ENCODE peak calls at places on chromosomes 4 and X, in four cellular contexts. One of them, this sample, is unnamed. For H3K4me1, the result is how much of the 10 kb centered on the place peaks cover.

GRCh38 chr4:65046496-65047101 is 623.7 kb downstream of the EPHA5 start:
- DNase-seq in effector memory CD4-positive, alpha-beta T cell: no peak
- DNase-seq in body of pancreas: no peak
- DNase-seq in prostate gland: no peak
- DNase-seq in this sample: no peak

GRCh38 chr4:17630228-17630627 is 15.8 kb downstream of the MED28 start:
- DNase-seq in effector memory CD4-positive, alpha-beta T cell: no peak
- DNase-seq in body of pancreas: no peak
- DNase-seq in prostate gland: no peak
- DNase-seq in this sample: no peak

GRCh38 chr4:36243355-36244256 is 708 bp downstream of the ARAP2 start:
- DNase-seq in effector memory CD4-positive, alpha-beta T cell: peak
- DNase-seq in body of pancreas: peak
- DNase-seq in prostate gland: peak
- DNase-seq in this sample: no peak

GRCh38 chr4:112517911-112518310 is 1.9 kb upstream of the NEUROG2 start:
- DNase-seq in effector memory CD4-positive, alpha-beta T cell: no peak
- DNase-seq in body of pancreas: no peak
- DNase-seq in prostate gland: no peak
- DNase-seq in this sample: no peak

GRCh38 chrX:21153503-21153902 is 220.7 kb upstream of the CNKSR2 start:
- DNase-seq in effector memory CD4-positive, alpha-beta T cell: no peak
- DNase-seq in body of pancreas: peak
- DNase-seq in prostate gland: no peak
- DNase-seq in this sample: no peak

GRCh38 chr4:36310793-36311192 is 29.4 kb downstream of the DTHD1 start:
- DNase-seq in effector memory CD4-positive, alpha-beta T cell: no peak
- DNase-seq in body of pancreas: peak
- DNase-seq in prostate gland: no peak
- DNase-seq in this sample: no peak

GRCh38 chrX:154372612-154373022 is 1.8 kb downstream of the FLNA start:
- DNase-seq in effector memory CD4-positive, alpha-beta T cell: no peak
- DNase-seq in body of pancreas: peak
- DNase-seq in prostate gland: no peak
- DNase-seq in this sample: peak

GRCh38 chr4:149371021-149371420 is 444.6 kb downstream of the IQCM start:
- DNase-seq in effector memory CD4-positive, alpha-beta T cell: no peak
- DNase-seq in body of pancreas: no peak
- DNase-seq in prostate gland: no peak
- DNase-seq in this sample: no peak

GRCh38 chr4:37981844-37982720 is 21.9 kb downstream of the PTTG2 start:
- DNase-seq in effector memory CD4-positive, alpha-beta T cell: no peak
- DNase-seq in body of pancreas: no peak
- DNase-seq in prostate gland: no peak
- DNase-seq in this sample: no peak

GRCh38 chr4:83922419-83922818 is 386.5 kb downstream of the GPAT3 start:
- DNase-seq in effector memory CD4-positive, alpha-beta T cell: no peak
- DNase-seq in body of pancreas: no peak
- DNase-seq in prostate gland: no peak
- DNase-seq in this sample: no peak

GRCh38 chr4:16007471-16008095 is 44.6 kb upstream of the FGFBP2 start:
- DNase-seq in effector memory CD4-positive, alpha-beta T cell: no peak
- DNase-seq in body of pancreas: no peak
- DNase-seq in prostate gland: no peak
- DNase-seq in this sample: no peak

GRCh38 chrX:68443155-68443868 is 10.0 kb upstream of the OPHN1 start:
- DNase-seq in effector memory CD4-positive, alpha-beta T cell: no peak
- DNase-seq in body of pancreas: no peak
- DNase-seq in prostate gland: no peak
- DNase-seq in this sample: peak

GRCh38 chr4:3284734-3285557 is 7.9 kb upstream of the RGS12 start:
- DNase-seq in effector memory CD4-positive, alpha-beta T cell: no peak
- DNase-seq in body of pancreas: no peak
- DNase-seq in prostate gland: no peak
- DNase-seq in this sample: no peak

GRCh38 chrX:128622296-128622695 is 570.1 kb upstream of the ACTRT1 start:
- DNase-seq in effector memory CD4-positive, alpha-beta T cell: no peak
- DNase-seq in body of pancreas: no peak
- DNase-seq in prostate gland: no peak
- DNase-seq in this sample: no peak

GRCh38 chr4:107818301-107818910 is 6.3 kb upstream of the SGMS2 start:
- DNase-seq in effector memory CD4-positive, alpha-beta T cell: no peak
- DNase-seq in body of pancreas: no peak
- DNase-seq in prostate gland: no peak
- DNase-seq in this sample: no peak

GRCh38 chr4:133596459-133596858 is 447.4 kb downstream of the PCDH10 start:
- DNase-seq in effector memory CD4-positive, alpha-beta T cell: no peak
- DNase-seq in body of pancreas: no peak
- DNase-seq in prostate gland: no peak
- DNase-seq in this sample: no peak

GRCh38 chr4:123562994-123563745 is 166.6 kb downstream of the SPRY1 start:
- DNase-seq in effector memory CD4-positive, alpha-beta T cell: no peak
- DNase-seq in body of pancreas: no peak
- DNase-seq in prostate gland: no peak
- DNase-seq in this sample: no peak

GRCh38 chr4:51943221-51943620 is 76.9 kb downstream of the LRRC66 start:
- DNase-seq in effector memory CD4-positive, alpha-beta T cell: no peak
- DNase-seq in body of pancreas: no peak
- DNase-seq in prostate gland: no peak
- DNase-seq in this sample: no peak

GRCh38 chr4:7397206-7398103 is 37.3 kb downstream of the PSAPL1 start:
- DNase-seq in effector memory CD4-positive, alpha-beta T cell: no peak
- DNase-seq in body of pancreas: no peak
- DNase-seq in prostate gland: no peak
- DNase-seq in this sample: no peak

GRCh38 chrX:115268421-115268820 is 21.1 kb upstream of the LUZP4 start:
- DNase-seq in effector memory CD4-positive, alpha-beta T cell: no peak
- DNase-seq in body of pancreas: no peak
- DNase-seq in prostate gland: no peak
- DNase-seq in this sample: no peak

GRCh38 chrX:3066555-3066954 is 25.3 kb downstream of the ARSF start:
- DNase-seq in effector memory CD4-positive, alpha-beta T cell: no peak
- DNase-seq in body of pancreas: peak
- DNase-seq in prostate gland: peak
- DNase-seq in this sample: no peak

GRCh38 chrX:72003811-72004750 is 93.4 kb downstream of the NHSL2 start:
- DNase-seq in effector memory CD4-positive, alpha-beta T cell: no peak
- DNase-seq in body of pancreas: peak
- DNase-seq in prostate gland: no peak
- DNase-seq in this sample: no peak

GRCh38 chr4:101977096-101977495 is 186.6 kb downstream of the BANK1 start:
- DNase-seq in effector memory CD4-positive, alpha-beta T cell: no peak
- DNase-seq in body of pancreas: no peak
- DNase-seq in prostate gland: peak
- DNase-seq in this sample: no peak

GRCh38 chr4:100268807-100269206 is 78.5 kb upstream of the DDIT4L start:
- DNase-seq in effector memory CD4-positive, alpha-beta T cell: no peak
- DNase-seq in body of pancreas: no peak
- DNase-seq in prostate gland: no peak
- DNase-seq in this sample: no peak

GRCh38 chrX:41802958-41803357 is 79.0 kb downstream of the GPR82 start:
- DNase-seq in effector memory CD4-positive, alpha-beta T cell: no peak
- DNase-seq in body of pancreas: no peak
- DNase-seq in prostate gland: no peak
- DNase-seq in this sample: no peak

GRCh38 chr4:677431-678293 is 3.3 kb downstream of the MYL5 start:
- DNase-seq in effector memory CD4-positive, alpha-beta T cell: no peak
- DNase-seq in body of pancreas: peak
- DNase-seq in prostate gland: peak
- DNase-seq in this sample: no peak

GRCh38 chr4:7158081-7158750 is 34.1 kb upstream of the SORCS2 start:
- DNase-seq in effector memory CD4-positive, alpha-beta T cell: no peak
- DNase-seq in body of pancreas: no peak
- DNase-seq in prostate gland: no peak
- DNase-seq in this sample: no peak

GRCh38 chr4:7854697-7855370 is 84.8 kb downstream of the AFAP1 start:
- DNase-seq in effector memory CD4-positive, alpha-beta T cell: peak
- DNase-seq in body of pancreas: no peak
- DNase-seq in prostate gland: no peak
- DNase-seq in this sample: peak

DNA sequence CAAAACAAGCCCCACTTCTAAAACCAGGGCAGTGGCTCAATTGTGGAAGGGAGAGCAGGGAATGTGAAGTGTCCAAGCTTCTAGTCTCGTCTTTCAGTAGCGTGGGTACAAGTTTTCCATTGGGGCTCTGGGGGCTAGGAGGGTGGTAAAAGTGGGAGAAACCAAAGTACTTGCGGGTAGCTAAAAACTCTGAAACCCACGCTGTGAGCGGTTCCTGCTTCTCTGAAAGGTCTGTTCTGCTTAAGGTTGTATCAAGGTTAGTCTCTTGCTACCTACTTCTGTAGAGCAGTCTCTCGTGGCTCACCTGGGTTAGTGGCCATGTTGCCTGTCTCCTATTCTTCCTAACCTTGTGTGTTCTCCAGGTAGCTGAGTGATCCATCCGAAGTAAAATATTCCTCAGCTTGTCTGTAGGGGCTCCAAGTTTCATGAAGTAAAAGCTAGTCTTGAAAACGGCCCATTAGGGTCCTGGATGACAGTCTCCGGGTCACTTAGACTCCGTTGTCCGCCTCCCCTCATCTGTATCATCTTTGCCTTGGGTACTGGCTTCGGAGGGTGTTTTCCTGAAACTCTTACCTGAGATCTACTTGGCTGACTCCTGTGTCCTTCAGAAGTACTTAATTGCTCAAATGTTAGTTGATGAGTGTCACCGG is 1.9 kb upstream of the WDR1 start:
- DNase-seq in effector memory CD4-positive, alpha-beta T cell: no peak
- DNase-seq in body of pancreas: no peak
- DNase-seq in prostate gland: no peak
- DNase-seq in this sample: no peak
- H3K4me1 ChIP-seq in effector memory CD4-positive, alpha-beta T cell: under half
- H3K4me1 ChIP-seq in body of pancreas: under half
- H3K4me1 ChIP-seq in prostate gland: under half
- H3K4me1 ChIP-seq in this sample: under half

GRCh38 chrX:106952988-106953387 is 32.8 kb downstream of the CLDN2 start:
- DNase-seq in effector memory CD4-positive, alpha-beta T cell: no peak
- DNase-seq in body of pancreas: no peak
- DNase-seq in prostate gland: no peak
- DNase-seq in this sample: no peak

GRCh38 chrX:106954041-106954440 is 33.8 kb downstream of the CLDN2 start:
- DNase-seq in effector memory CD4-positive, alpha-beta T cell: no peak
- DNase-seq in body of pancreas: no peak
- DNase-seq in prostate gland: no peak
- DNase-seq in this sample: no peak

GRCh38 chrX:106950381-106950780 is 30.2 kb downstream of the CLDN2 start:
- DNase-seq in effector memory CD4-positive, alpha-beta T cell: no peak
- DNase-seq in body of pancreas: no peak
- DNase-seq in prostate gland: no peak
- DNase-seq in this sample: no peak

GRCh38 chrX:106951230-106951629 is 31.0 kb downstream of the CLDN2 start:
- DNase-seq in effector memory CD4-positive, alpha-beta T cell: no peak
- DNase-seq in body of pancreas: no peak
- DNase-seq in prostate gland: no peak
- DNase-seq in this sample: no peak

GRCh38 chrX:106952089-106952488 is 31.9 kb downstream of the CLDN2 start:
- DNase-seq in effector memory CD4-positive, alpha-beta T cell: no peak
- DNase-seq in body of pancreas: no peak
- DNase-seq in prostate gland: no peak
- DNase-seq in this sample: no peak
- H3K4me3 ChIP-seq in effector memory CD4-positive, alpha-beta T cell: no peak
- H3K4me3 ChIP-seq in body of pancreas: no peak
- H3K4me3 ChIP-seq in prostate gland: no peak
- H3K4me3 ChIP-seq in this sample: no peak

GRCh38 chr4:2259036-2259540 is 2.8 kb downstream of the MXD4 start:
- DNase-seq in effector memory CD4-positive, alpha-beta T cell: no peak
- DNase-seq in body of pancreas: no peak
- DNase-seq in prostate gland: no peak
- DNase-seq in this sample: no peak

GRCh38 chr4:2261853-2262144 is at the start of gene MXD4:
- DNase-seq in effector memory CD4-positive, alpha-beta T cell: no peak
- DNase-seq in body of pancreas: no peak
- DNase-seq in prostate gland: no peak
- DNase-seq in this sample: no peak

GRCh38 chr4:2261110-2261852 is 628 bp downstream of the MXD4 start:
- DNase-seq in effector memory CD4-positive, alpha-beta T cell: peak
- DNase-seq in body of pancreas: peak
- DNase-seq in prostate gland: no peak
- DNase-seq in this sample: peak

GRCh38 chr4:2259541-2260267 is 2.2 kb downstream of the MXD4 start:
- DNase-seq in effector memory CD4-positive, alpha-beta T cell: no peak
- DNase-seq in body of pancreas: peak
- DNase-seq in prostate gland: no peak
- DNase-seq in this sample: no peak

DNA sequence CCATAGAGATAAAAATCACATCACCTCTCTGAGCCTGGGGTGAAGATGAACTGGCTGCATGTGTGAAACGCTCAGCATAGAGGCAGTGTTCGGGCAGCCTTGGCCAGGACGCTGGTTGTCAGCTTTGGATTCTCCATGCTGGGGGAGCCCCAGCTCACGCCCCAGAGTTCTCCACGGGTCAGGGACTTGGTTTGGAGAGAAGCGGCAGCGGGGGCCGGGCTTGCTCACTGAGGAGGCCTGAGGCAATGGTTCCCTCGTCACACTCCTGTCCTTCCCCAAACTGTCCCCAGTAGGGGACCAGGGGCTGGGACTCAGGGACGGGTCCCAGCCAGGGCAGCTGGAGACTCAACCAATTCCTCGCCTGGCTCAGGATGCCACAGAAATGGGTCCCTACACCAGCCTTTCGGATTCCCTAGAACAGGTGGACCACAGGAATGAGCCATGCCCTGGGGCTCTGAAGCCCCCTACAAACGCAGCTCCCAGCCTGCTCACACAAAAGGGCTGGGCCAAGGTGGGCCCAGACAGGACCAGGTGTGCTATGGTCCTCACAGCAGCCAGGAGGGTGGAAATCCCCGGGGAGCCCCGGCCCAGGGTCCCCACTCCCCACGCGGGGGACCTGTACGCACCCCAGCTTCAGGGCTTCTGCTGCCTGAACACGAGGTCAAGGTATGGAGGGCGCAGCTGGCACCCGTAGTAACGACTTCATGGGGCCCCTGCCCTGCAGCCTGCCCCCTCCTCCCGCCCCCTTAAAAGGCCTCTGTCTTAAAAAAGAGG is 1.4 kb downstream of the MXD4 start:
- DNase-seq in effector memory CD4-positive, alpha-beta T cell: peak
- DNase-seq in body of pancreas: peak
- DNase-seq in prostate gland: no peak
- DNase-seq in this sample: no peak
- H3K27ac ChIP-seq in effector memory CD4-positive, alpha-beta T cell: peak
- H3K27ac ChIP-seq in body of pancreas: no peak
- H3K27ac ChIP-seq in prostate gland: peak
- H3K27ac ChIP-seq in this sample: peak

GRCh38 chr4:25867781-25868180 is 5.0 kb upstream of the SEL1L3 start:
- DNase-seq in effector memory CD4-positive, alpha-beta T cell: no peak
- DNase-seq in body of pancreas: no peak
- DNase-seq in prostate gland: no peak
- DNase-seq in this sample: no peak

GRCh38 chr4:25863906-25864418 is 1.2 kb upstream of the SEL1L3 start:
- DNase-seq in effector memory CD4-positive, alpha-beta T cell: no peak
- DNase-seq in body of pancreas: no peak
- DNase-seq in prostate gland: no peak
- DNase-seq in this sample: no peak

GRCh38 chr4:25863347-25863784 is 578 bp upstream of the SEL1L3 start:
- DNase-seq in effector memory CD4-positive, alpha-beta T cell: no peak
- DNase-seq in body of pancreas: peak
- DNase-seq in prostate gland: no peak
- DNase-seq in this sample: no peak

GRCh38 chr4:25862411-25863346 is at the start of gene SEL1L3:
- DNase-seq in effector memory CD4-positive, alpha-beta T cell: peak
- DNase-seq in body of pancreas: peak
- DNase-seq in prostate gland: peak
- DNase-seq in this sample: peak

GRCh38 chr4:25865586-25865985 is 2.8 kb upstream of the SEL1L3 start:
- DNase-seq in effector memory CD4-positive, alpha-beta T cell: no peak
- DNase-seq in body of pancreas: peak
- DNase-seq in prostate gland: no peak
- DNase-seq in this sample: no peak
- H3K4me1 ChIP-seq in effector memory CD4-positive, alpha-beta T cell: under half
- H3K4me1 ChIP-seq in body of pancreas: under half
- H3K4me1 ChIP-seq in prostate gland: under half
- H3K4me1 ChIP-seq in this sample: under half

This sample was measured in CD4-positive, alpha-beta memory T cell.